ENCODE peak calls at places on chromosomes 4 and X, in nine cellular contexts. Z, H, Q, N, R, U, B, F and D are unnamed samples.

GRCh38 chrX:38103857-38104812 is 97.8 kb downstream of the SYTL5 start:
- DNase-seq in Z (no peak), H (peak; percentile 34), Q (no peak), N (no peak), R (no peak), U (no peak), B (no peak), F (no peak), D (no peak)

GRCh38 chrX:18377802-18378201 is 23.3 kb upstream of the SCML2 start:
- DNase-seq in Z (peak; percentile 62), H (peak; percentile 48), Q (peak; percentile 23), N (no peak), R (no peak), U (peak; percentile 40), B (no peak), F (peak; percentile 21), D (no peak)

GRCh38 chr4:48368389-48368788 is 27.1 kb downstream of the SLAIN2 start:
- DNase-seq in Z (no peak), H (no peak), Q (no peak), N (no peak), R (no peak), U (no peak), B (no peak), F (no peak), D (no peak)

GRCh38 chr4:112765317-112765989 is 128.5 kb downstream of the LARP7 start:
- DNase-seq in Z (peak; percentile 71), H (peak; percentile 50), Q (peak; percentile 17), N (no peak), R (no peak), U (peak; percentile 34), B (peak; percentile 1), F (peak; percentile 49), D (no peak)

GRCh38 chrX:36431819-36432218 is 512.3 kb downstream of the CFAP47 start:
- DNase-seq in Z (no peak), H (no peak), Q (peak; percentile 80), N (no peak), R (peak; percentile 10), U (peak; percentile 22), B (peak; percentile 6), F (peak; percentile 73), D (no peak)

GRCh38 chr4:118773082-118773792 is 62.7 kb downstream of the SEC24D start:
- DNase-seq in Z (no peak), H (no peak), Q (peak; percentile 68), N (no peak), R (no peak), U (no peak), B (no peak), F (no peak), D (no peak)

GRCh38 chrX:139563251-139563650 is 32.7 kb downstream of the F9 start:
- DNase-seq in Z (no peak), H (no peak), Q (no peak), N (no peak), R (no peak), U (no peak), B (no peak), F (no peak), D (no peak)

GRCh38 chrX:56813318-56813837 is 84.3 kb downstream of the NBDY start:
- DNase-seq in Z (no peak), H (peak; percentile 86), Q (peak; percentile 64), N (no peak), R (no peak), U (peak; percentile 45), B (no peak), F (peak; percentile 76), D (no peak)

GRCh38 chrX:24208494-24209240 is 59.1 kb downstream of the ZFX start:
- DNase-seq in Z (no peak), H (no peak), Q (no peak), N (no peak), R (no peak), U (no peak), B (no peak), F (no peak), D (no peak)

GRCh38 chr4:678765-679481 is 4.6 kb downstream of the MYL5 start:
- DNase-seq in Z (no peak), H (no peak), Q (no peak), N (no peak), R (no peak), U (no peak), B (no peak), F (no peak), D (no peak)

GRCh38 chr4:663438-664428 is 10.3 kb downstream of the ATP5ME start:
- DNase-seq in Z (no peak), H (peak; percentile 15), Q (no peak), N (no peak), R (no peak), U (no peak), B (no peak), F (no peak), D (no peak)

GRCh38 chr4:99008051-99008450 is 12.5 kb downstream of the METAP1 start:
- DNase-seq in Z (no peak), H (no peak), Q (no peak), N (no peak), R (no peak), U (no peak), B (no peak), F (no peak), D (no peak)

GRCh38 chr4:11424000-11424399 is 4.7 kb downstream of the HS3ST1 start:
- DNase-seq in Z (peak; percentile 28), H (peak; percentile 55), Q (no peak), N (no peak), R (no peak), U (no peak), B (no peak), F (peak; percentile 45), D (no peak)